ENCODE peak calls at places on chromosome 11, in ten cellular contexts. I, Q, Z, K, E, H, V, G, C and R are unnamed samples.

GRCh38 chr11:123428221-123428631 is 1.8 kb upstream of the GRAMD1B start:
- DNase-seq in H (no peak), C (no peak), K (no peak), V (no peak), E (no peak), Q (no peak), G (no peak), I (no peak), Z (no peak), R (no peak)

GRCh38 chr11:75524576-75525432 is 937 bp downstream of the GDPD5 start:
- DNase-seq in C (no peak), E (peak; percentile 33), H (peak; percentile 17), K (no peak), Z (no peak), V (peak; percentile 76), Q (peak; percentile 18), G (no peak), I (peak; percentile 42), R (no peak)

GRCh38 chr11:1338201-1339065 is 29.0 kb upstream of the TOLLIP start:
- DNase-seq in I (no peak), V (peak; percentile 68), G (no peak), Q (no peak), E (no peak), Z (no peak), C (no peak), H (no peak), K (no peak), R (no peak)

GRCh38 chr11:34565417-34566208 is 52.0 kb upstream of the ELF5 start:
- DNase-seq in H (no peak), C (no peak), G (no peak), Z (no peak), E (no peak), K (no peak), Q (no peak), I (no peak), V (no peak), R (no peak)

GRCh38 chr11:67409261-67409666 is 5.4 kb downstream of the TBC1D10C start:
- DNase-seq in C (no peak), K (no peak), Z (no peak), I (no peak), H (peak; percentile 86), G (no peak), V (peak; percentile 88), E (no peak), Q (no peak), R (no peak)

GRCh38 chr11:76175731-76176303 is 30.5 kb downstream of the WNT11 start:
- DNase-seq in H (no peak), C (no peak), K (no peak), Z (no peak), Q (no peak), E (no peak), V (no peak), G (no peak), I (no peak), R (no peak)

GRCh38 chr11:69746780-69747742 is 28.1 kb downstream of the FGF4 start:
- DNase-seq in I (no peak), G (no peak), Q (no peak), H (no peak), Z (no peak), K (no peak), C (no peak), V (no peak), E (no peak), R (no peak)

GRCh38 chr11:93051181-93051580 is 81.7 kb downstream of the MTNR1B start:
- DNase-seq in G (no peak), Q (no peak), Z (no peak), V (no peak), E (no peak), I (peak; percentile 60), K (no peak), C (no peak), H (no peak), R (no peak)

GRCh38 chr11:99638073-99638553 is 617.4 kb downstream of the CNTN5 start:
- DNase-seq in Q (no peak), C (no peak), H (no peak), V (no peak), G (no peak), E (no peak), I (no peak), K (no peak), Z (no peak), R (no peak)

GRCh38 chr11:3824714-3825472 is 15.9 kb downstream of the RHOG start:
- DNase-seq in K (peak; percentile 51), G (no peak), C (no peak), E (peak; percentile 66), Q (peak; percentile 79), I (peak; percentile 43), H (peak; percentile 92), V (peak; percentile 92), Z (peak; percentile 58), R (peak; percentile 70)

GRCh38 chr11:120773501-120774031 is 250.3 kb upstream of the TBCEL start:
- DNase-seq in E (no peak), V (no peak), Q (no peak), G (no peak), I (no peak), C (no peak), Z (no peak), K (no peak), H (no peak), R (no peak)

GRCh38 chr11:13061294-13061990 is 52.3 kb downstream of the RASSF10 start:
- DNase-seq in Z (no peak), Q (no peak), G (no peak), I (no peak), K (no peak), V (no peak), E (no peak), C (no peak), H (no peak), R (no peak)

GRCh38 chr11:33708970-33709369 is 8.3 kb upstream of the C11orf91 start:
- DNase-seq in E (no peak), K (no peak), Z (no peak), G (no peak), C (no peak), V (no peak), Q (no peak), H (no peak), I (no peak), R (no peak)

GRCh38 chr11:45185228-45185729 is 38.8 kb downstream of the PRDM11 start:
- DNase-seq in Z (no peak), Q (no peak), C (no peak), H (no peak), G (no peak), V (no peak), K (no peak), I (no peak), E (no peak), R (no peak)

GRCh38 chr11:33926954-33927552 is 35.2 kb upstream of the LMO2 start:
- DNase-seq in Z (no peak), E (no peak), V (no peak), H (no peak), G (no peak), I (no peak), C (no peak), Q (no peak), K (no peak), R (no peak)

GRCh38 chr11:106132582-106133354 is 55.3 kb downstream of the AASDHPPT start:
- DNase-seq in V (no peak), Z (no peak), H (no peak), I (no peak), G (no peak), C (no peak), Q (no peak), K (no peak), E (no peak), R (no peak)

GRCh38 chr11:112478806-112479205 is 218.1 kb upstream of the PLET1 start:
- DNase-seq in I (no peak), K (no peak), Z (no peak), G (no peak), Q (no peak), E (no peak), C (no peak), V (no peak), H (no peak), R (no peak)

GRCh38 chr11:285021-285893 is 3.7 kb upstream of the PGGHG start:
- DNase-seq in I (no peak), Q (no peak), V (peak; percentile 52), H (no peak), Z (no peak), C (no peak), K (no peak), G (no peak), E (no peak), R (no peak)

GRCh38 chr11:113462830-113463229 is 12.4 kb downstream of the DRD2 start:
- DNase-seq in Q (no peak), E (no peak), Z (no peak), I (no peak), K (no peak), G (no peak), C (no peak), V (no peak), H (no peak), R (no peak)